ENCODE peak calls at places on chromosomes 3 and 15, in six cellular contexts. M is ovary, V is right atrium auricular region, W is cardiac muscle cell, A is right cardiac atrium, Y is lung. Z is an unnamed sample.

GRCh38 chr15:42650208-42651066 is 75.0 kb downstream of the STARD9 start:
- DNase-seq in M (peak; percentile 62), V (peak; percentile 67), W (peak; percentile 74), A (peak; percentile 33), Y (peak; percentile 67), Z (peak; percentile 63)

GRCh38 chr3:66037330-66037985 is 1.3 kb downstream of the MAGI1 start:
- DNase-seq in M (peak; percentile 53), V (peak; percentile 64), W (peak; percentile 65), A (peak; percentile 58), Y (peak; percentile 50), Z (peak; percentile 37)

GRCh38 chr3:16338124-16338523 is 73.1 kb downstream of the OXNAD1 start:
- DNase-seq in M (no peak), V (no peak), W (no peak), A (no peak), Y (no peak), Z (no peak)

GRCh38 chr3:127714151-127714571 is 41.4 kb downstream of the ABTB1 start:
- DNase-seq in M (no peak), V (no peak), W (no peak), A (peak; percentile 27), Y (no peak), Z (no peak)

GRCh38 chr15:81304226-81304625 is 19.7 kb downstream of the STARD5 start:
- DNase-seq in M (no peak), V (peak; percentile 73), W (no peak), A (no peak), Y (no peak), Z (no peak)

GRCh38 chr3:67418539-67419529 is 235.6 kb downstream of the SUCLG2 start:
- DNase-seq in M (no peak), V (no peak), W (peak; percentile 88), A (no peak), Y (no peak), Z (no peak)

GRCh38 chr15:90873998-90874605 is 5.7 kb downstream of the FURIN start:
- DNase-seq in M (peak; percentile 30), V (no peak), W (peak; percentile 54), A (no peak), Y (peak; percentile 84), Z (no peak)

GRCh38 chr15:42220216-42220615 is 12.1 kb upstream of the VPS39 start:
- DNase-seq in M (no peak), V (no peak), W (no peak), A (no peak), Y (no peak), Z (no peak)

GRCh38 chr15:23564798-23565394 is 578 bp upstream of the MKRN3 start:
- DNase-seq in M (no peak), V (no peak), W (no peak), A (no peak), Y (no peak), Z (no peak)

GRCh38 chr3:110178965-110179364 is 841.6 kb upstream of the DPPA4 start:
- DNase-seq in M (no peak), V (no peak), W (no peak), A (no peak), Y (no peak), Z (no peak)

DNA sequence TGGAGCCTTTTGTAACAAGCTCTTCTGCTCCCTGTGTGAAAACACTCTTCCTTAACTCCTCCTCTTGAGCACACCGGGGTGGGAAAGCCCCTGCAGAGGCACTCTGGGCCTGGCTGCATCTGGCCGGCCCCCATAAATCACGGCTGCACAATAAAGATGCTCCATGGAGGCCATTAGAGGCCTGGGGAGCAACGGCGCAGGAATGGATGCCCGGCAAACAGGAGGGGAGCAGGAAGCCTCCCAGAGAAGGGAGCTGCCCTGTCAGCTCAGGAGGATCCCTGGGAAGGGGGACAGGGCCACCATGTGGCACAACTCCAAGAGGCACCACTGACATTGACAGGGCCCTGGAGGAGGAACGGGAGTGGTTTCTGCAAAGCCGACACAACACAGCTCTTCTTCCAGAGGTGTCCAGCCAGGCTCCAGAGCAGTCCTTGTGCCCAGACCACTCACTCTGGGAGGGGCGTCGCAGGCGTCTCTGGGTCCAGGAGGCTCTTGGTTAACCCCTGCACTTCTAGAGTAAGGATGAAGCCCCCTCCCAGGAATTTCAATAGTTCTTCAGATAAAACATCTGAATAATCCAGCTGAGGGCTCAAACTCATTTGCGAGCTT is 509.2 kb upstream of the PPP2R3A start:
- DNase-seq in M (no peak), V (no peak), W (peak; percentile 48), A (no peak), Y (no peak), Z (no peak)
- H3K27me3 ChIP-seq in M (no peaks in the 10 kb centered on the region), V (no peaks in the 10 kb centered on the region), W (peaks cover 4% of the 10 kb centered on the region), A (no peaks in the 10 kb centered on the region), Y (no peaks in the 10 kb centered on the region), Z (no peaks in the 10 kb centered on the region)

GRCh38 chr15:89820651-89821611 is 6.3 kb upstream of the ANPEP start:
- DNase-seq in M (no peak), V (peak; percentile 77), W (no peak), A (no peak), Y (no peak), Z (no peak)
- H3K4me1 ChIP-seq in M (no peaks in the 10 kb centered on the region), V (no peaks in the 10 kb centered on the region), W (no peaks in the 10 kb centered on the region), A (no peaks in the 10 kb centered on the region), Y (no peaks in the 10 kb centered on the region), Z (no peaks in the 10 kb centered on the region)

DNA sequence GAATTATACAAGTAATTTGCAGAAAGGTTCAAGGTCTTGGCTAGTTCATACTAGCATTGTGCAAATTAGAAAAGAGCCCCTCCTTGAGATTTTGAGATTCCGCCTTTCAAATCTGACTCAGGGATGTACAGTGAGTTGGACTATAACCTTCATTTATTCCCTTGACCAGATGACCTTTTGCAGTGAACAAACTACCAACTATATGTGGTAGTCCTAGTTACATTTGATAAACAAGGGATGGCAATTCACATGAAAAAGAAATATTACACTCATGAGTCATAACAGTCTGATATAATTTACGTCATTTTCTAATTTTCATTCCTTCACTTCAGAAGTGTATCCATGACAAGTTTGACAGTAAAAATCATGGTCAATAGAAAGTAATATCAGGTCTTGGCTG is 860.4 kb downstream of the ROBO1 start:
- DNase-seq in M (no peak), V (no peak), W (no peak), A (no peak), Y (no peak), Z (no peak)
- H3K27me3 ChIP-seq in M (no peaks in the 10 kb centered on the region), V (no peaks in the 10 kb centered on the region), W (no peaks in the 10 kb centered on the region), A (no peaks in the 10 kb centered on the region), Y (no peaks in the 10 kb centered on the region), Z (no peaks in the 10 kb centered on the region)

GRCh38 chr3:120018299-120018698 is 75.9 kb downstream of the GSK3B start:
- DNase-seq in M (no peak), V (no peak), W (no peak), A (no peak), Y (no peak), Z (no peak)

GRCh38 chr3:120021523-120021922 is 72.7 kb downstream of the GSK3B start:
- DNase-seq in M (no peak), V (no peak), W (no peak), A (no peak), Y (no peak), Z (no peak)

GRCh38 chr3:120022729-120023128 is 71.5 kb downstream of the GSK3B start:
- DNase-seq in M (no peak), V (no peak), W (no peak), A (no peak), Y (no peak), Z (no peak)

GRCh38 chr3:120013481-120013880 is 80.8 kb downstream of the GSK3B start:
- DNase-seq in M (no peak), V (no peak), W (no peak), A (no peak), Y (no peak), Z (no peak)

GRCh38 chr3:120017692-120018091 is 76.6 kb downstream of the GSK3B start:
- DNase-seq in M (no peak), V (no peak), W (no peak), A (no peak), Y (no peak), Z (no peak)
- H3K4me1 ChIP-seq in M (peaks cover 3% of the 10 kb centered on the region), V (peaks cover 58% of the 10 kb centered on the region), W (peaks cover 3% of the 10 kb centered on the region), A (peaks cover 1% of the 10 kb centered on the region), Y (peaks cover 33% of the 10 kb centered on the region), Z (no peaks in the 10 kb centered on the region)

DNA sequence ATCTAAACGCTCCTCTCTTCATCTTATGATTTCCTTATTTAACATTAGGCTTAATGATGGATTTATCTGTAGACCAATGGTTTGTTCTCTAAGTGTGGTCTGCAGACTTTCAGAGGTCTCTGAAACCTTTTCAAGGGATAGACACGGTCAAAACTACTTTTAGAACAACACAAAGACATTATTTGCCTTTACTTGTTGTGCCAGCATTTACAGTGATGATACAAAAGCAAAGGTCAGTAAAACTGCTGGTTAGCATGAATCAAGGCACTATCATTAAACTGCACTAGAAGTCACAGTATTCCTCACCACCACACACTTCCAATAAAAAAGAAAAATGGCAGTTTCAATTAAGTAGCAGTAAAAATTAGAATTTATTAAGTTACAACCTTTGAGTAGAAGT is 24.4 kb upstream of the IGDCC4 start:
- DNase-seq in M (no peak), V (no peak), W (no peak), A (no peak), Y (no peak), Z (no peak)
- H3K27me3 ChIP-seq in M (no peaks in the 10 kb centered on the region), V (no peaks in the 10 kb centered on the region), W (no peaks in the 10 kb centered on the region), A (no peaks in the 10 kb centered on the region), Y (no peaks in the 10 kb centered on the region), Z (no peaks in the 10 kb centered on the region)

GRCh38 chr15:64622410-64623260 is 152.8 kb downstream of the RBPMS2 start:
- DNase-seq in M (no peak), V (no peak), W (no peak), A (no peak), Y (no peak), Z (no peak)

GRCh38 chr15:64619880-64620839 is 155.2 kb downstream of the RBPMS2 start:
- DNase-seq in M (no peak), V (no peak), W (no peak), A (no peak), Y (no peak), Z (no peak)

GRCh38 chr15:64623347-64624024 is 151.9 kb downstream of the RBPMS2 start:
- DNase-seq in M (no peak), V (no peak), W (no peak), A (no peak), Y (no peak), Z (no peak)

GRCh38 chr15:64620991-64621495 is 154.3 kb downstream of the RBPMS2 start:
- DNase-seq in M (no peak), V (no peak), W (no peak), A (no peak), Y (no peak), Z (no peak)

DNA sequence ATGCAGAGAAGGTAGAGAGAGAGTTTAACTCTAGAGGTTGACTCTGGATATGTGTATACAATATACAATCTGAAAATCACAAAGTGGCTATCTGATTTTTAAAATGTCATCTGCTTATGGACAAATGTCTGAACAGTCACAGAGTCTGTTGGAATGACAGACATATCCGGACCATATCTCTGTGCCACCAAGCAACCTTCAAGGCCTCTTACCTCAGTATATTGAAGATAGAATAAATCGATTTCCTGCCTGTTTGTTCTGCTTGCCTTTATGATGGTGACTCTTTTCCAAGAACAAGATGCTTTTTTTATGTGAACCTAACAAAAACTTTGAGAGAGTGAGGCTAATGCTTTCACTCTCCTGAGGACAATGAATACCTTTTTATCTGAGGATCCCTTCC is 151.1 kb downstream of the RBPMS2 start:
- DNase-seq in M (no peak), V (no peak), W (no peak), A (no peak), Y (no peak), Z (no peak)
- H3K4me1 ChIP-seq in M (peaks cover 8% of the 10 kb centered on the region), V (peaks cover 21% of the 10 kb centered on the region), W (peaks cover 27% of the 10 kb centered on the region), A (peaks cover 4% of the 10 kb centered on the region), Y (peaks cover 13% of the 10 kb centered on the region), Z (peaks cover 11% of the 10 kb centered on the region)

GRCh38 chr3:64491843-64492242 is 196.0 kb downstream of the ADAMTS9 start:
- DNase-seq in M (no peak), V (no peak), W (no peak), A (no peak), Y (no peak), Z (no peak)
- H3K27me3 ChIP-seq in M (no peaks in the 10 kb centered on the region), V (no peaks in the 10 kb centered on the region), W (no peaks in the 10 kb centered on the region), A (no peaks in the 10 kb centered on the region), Y (no peaks in the 10 kb centered on the region), Z (no peaks in the 10 kb centered on the region)

Z was measured in uterus.